ENCODE peak calls at places on chromosome 7, in five cellular contexts. H is memory B cell; E is AG10803; J is activated CD4-positive, alpha-beta T cell treated with anti-CD3 and anti-CD28 coated beads, Interleukin-2, amount 50 U/mL, for 1 hour; F is heart right ventricle. G is an unnamed sample.

GRCh38 chr7:55507743-55508142 is 64.6 kb downstream of the VOPP1 start:
- DNase-seq in E (no peak), J (no peak), H (no peak), F (no peak), G (no peak)

GRCh38 chr7:150927954-150928340 is 50.2 kb downstream of the KCNH2 start:
- DNase-seq in H (no peak), E (no peak), F (no peak), J (no peak), G (peak; percentile 53)

GRCh38 chr7:20158684-20159083 is 58.5 kb downstream of the MACC1 start:
- DNase-seq in E (peak; percentile 32), H (peak; percentile 9), F (no peak), J (no peak), G (no peak)

GRCh38 chr7:90629306-90629918 is 33.3 kb downstream of the CDK14 start:
- DNase-seq in E (peak; percentile 58), H (peak; percentile 56), J (no peak), F (peak; percentile 38), G (peak; percentile 83)

GRCh38 chr7:112481337-112481736 is 546 bp downstream of the LSMEM1 start:
- DNase-seq in J (no peak), F (no peak), E (peak; percentile 31), H (no peak), G (peak; percentile 44)

GRCh38 chr7:38127216-38128207 is 50.5 kb upstream of the STARD3NL start:
- DNase-seq in J (no peak), F (no peak), E (no peak), H (no peak), G (no peak)

GRCh38 chr7:83861-84632 is 108.3 kb upstream of the FAM20C start:
- DNase-seq in E (no peak), J (no peak), F (no peak), H (no peak), G (no peak)

GRCh38 chr7:95491634-95492314 is 6.0 kb downstream of the ASB4 start:
- DNase-seq in J (no peak), E (no peak), H (no peak), F (no peak), G (no peak)

GRCh38 chr7:105218215-105218614 is 170.5 kb downstream of the SRPK2 start:
- DNase-seq in J (no peak), F (no peak), H (no peak), E (no peak), G (no peak)

GRCh38 chr7:33845991-33846509 is 59.3 kb upstream of the BMPER start:
- DNase-seq in F (peak; percentile 8), H (no peak), E (peak; percentile 54), J (no peak), G (no peak)

GRCh38 chr7:158009886-158010285 is 577.7 kb downstream of the PTPRN2 start:
- DNase-seq in J (no peak), H (no peak), F (no peak), E (no peak), G (no peak)

GRCh38 chr7:131106681-131107342 is 220.9 kb upstream of the MKLN1 start:
- DNase-seq in E (no peak), H (peak; percentile 60), J (peak; percentile 52), F (peak; percentile 71), G (peak; percentile 82)

GRCh38 chr7:31311465-31312074 is 29.0 kb downstream of the NEUROD6 start:
- DNase-seq in J (no peak), H (no peak), E (no peak), F (no peak), G (no peak)

GRCh38 chr7:4734587-4735365 is 40.6 kb upstream of the AP5Z1 start:
- DNase-seq in H (no peak), F (no peak), J (no peak), E (no peak), G (no peak)

GRCh38 chr7:102966450-102966849 is 53.6 kb downstream of the LRRC17 start:
- DNase-seq in J (no peak), F (no peak), E (no peak), H (no peak), G (no peak)

GRCh38 chr7:124765401-124766352 is at the start of gene GPR37:
- DNase-seq in J (peak; percentile 1), H (no peak), F (no peak), E (peak; percentile 35), G (no peak)

GRCh38 chr7:21923663-21924062 is 22.0 kb downstream of the CDCA7L start:
- DNase-seq in E (no peak), H (no peak), J (no peak), F (peak; percentile 48), G (no peak)

GRCh38 chr7:2622869-2623697 is 8.7 kb upstream of the TTYH3 start:
- DNase-seq in J (no peak), E (no peak), F (no peak), H (no peak), G (no peak)

GRCh38 chr7:21371371-21371770 is 56.5 kb upstream of the SP4 start:
- DNase-seq in J (no peak), E (no peak), H (no peak), F (no peak), G (no peak)

GRCh38 chr7:100801833-100802568 is 25.3 kb downstream of the EPHB4 start:
- DNase-seq in E (peak; percentile 85), H (no peak), J (no peak), F (no peak), G (peak; percentile 59)

GRCh38 chr7:130909881-130910672 is 176.1 kb upstream of the KLF14 start:
- DNase-seq in F (no peak), E (no peak), J (no peak), H (no peak), G (no peak)

GRCh38 chr7:141477866-141478265 is 73.3 kb upstream of the AGK start:
- DNase-seq in J (no peak), H (no peak), F (peak; percentile 45), E (no peak), G (no peak)

GRCh38 chr7:105791926-105792325 is 84.5 kb downstream of the ATXN7L1 start:
- DNase-seq in F (no peak), E (no peak), J (no peak), H (no peak), G (no peak)

GRCh38 chr7:139720186-139720585 is 57.6 kb downstream of the HIPK2 start:
- DNase-seq in E (no peak), J (no peak), F (no peak), H (no peak), G (no peak)

GRCh38 chr7:140084142-140084655 is 21.4 kb upstream of the PARP12 start:
- DNase-seq in J (no peak), F (no peak), H (no peak), E (peak; percentile 9), G (no peak)

GRCh38 chr7:110375068-110375467 is 715.9 kb upstream of the LRRN3 start:
- DNase-seq in E (no peak), F (no peak), H (no peak), J (no peak), G (no peak)

GRCh38 chr7:128892521-128893250 is 17.8 kb downstream of the KCP start:
- DNase-seq in F (no peak), J (no peak), H (no peak), E (no peak), G (no peak)

GRCh38 chr7:55086413-55087201 is 67.8 kb downstream of the EGFR start:
- DNase-seq in F (no peak), J (no peak), H (peak; percentile 18), E (peak; percentile 81), G (peak; percentile 85)

GRCh38 chr7:92830532-92831110 is 5.8 kb downstream of the CDK6 start:
- DNase-seq in H (no peak), F (no peak), E (no peak), J (no peak), G (no peak)

GRCh38 chr7:18179058-18179457 is 151.4 kb upstream of the PRPS1L1 start:
- DNase-seq in H (no peak), E (no peak), J (no peak), F (no peak), G (no peak)